ENCODE peak calls at places on chromosomes 11 and 22, in six cellular contexts. One of them, this sample, is unnamed.

GRCh38 chr11:67436459-67437081 is 912 bp downstream of the PTPRCAP start:
- DNase-seq in K562: peak
- DNase-seq in SK-N-SH: no peak
- DNase-seq in GM12878: peak
- DNase-seq in HCT116: no peak
- DNase-seq in HepG2: no peak
- DNase-seq in this sample: no peak

GRCh38 chr11:103609117-103610066 is 427.0 kb upstream of the DDI1 start:
- DNase-seq in K562: no peak
- DNase-seq in SK-N-SH: no peak
- DNase-seq in GM12878: no peak
- DNase-seq in HCT116: peak
- DNase-seq in HepG2: no peak
- DNase-seq in this sample: no peak

GRCh38 chr11:128424271-128424709 is 163.1 kb downstream of the ETS1 start:
- DNase-seq in K562: no peak
- DNase-seq in SK-N-SH: no peak
- DNase-seq in GM12878: no peak
- DNase-seq in HCT116: no peak
- DNase-seq in HepG2: no peak
- DNase-seq in this sample: no peak

GRCh38 chr11:15038963-15039362 is 34.4 kb upstream of the CALCB start:
- DNase-seq in K562: no peak
- DNase-seq in SK-N-SH: peak
- DNase-seq in GM12878: no peak
- DNase-seq in HCT116: peak
- DNase-seq in HepG2: no peak
- DNase-seq in this sample: no peak

GRCh38 chr11:7473702-7474101 is 11.6 kb upstream of the OLFML1 start:
- DNase-seq in K562: no peak
- DNase-seq in SK-N-SH: no peak
- DNase-seq in GM12878: peak
- DNase-seq in HCT116: no peak
- DNase-seq in HepG2: no peak
- DNase-seq in this sample: no peak

GRCh38 chr22:23529166-23530103 is 50.7 kb downstream of the IGLL1 start:
- DNase-seq in K562: no peak
- DNase-seq in SK-N-SH: no peak
- DNase-seq in GM12878: no peak
- DNase-seq in HCT116: no peak
- DNase-seq in HepG2: no peak
- DNase-seq in this sample: no peak

GRCh38 chr11:86196924-86197323 is 47.6 kb upstream of the EED start:
- DNase-seq in K562: no peak
- DNase-seq in SK-N-SH: no peak
- DNase-seq in GM12878: no peak
- DNase-seq in HCT116: no peak
- DNase-seq in HepG2: no peak
- DNase-seq in this sample: no peak

GRCh38 chr22:41596776-41597634 is 7.4 kb upstream of the PMM1 start:
- DNase-seq in K562: peak
- DNase-seq in SK-N-SH: peak
- DNase-seq in GM12878: no peak
- DNase-seq in HCT116: no peak
- DNase-seq in HepG2: peak
- DNase-seq in this sample: no peak

GRCh38 chr11:61266602-61267001 is 25.6 kb downstream of the PGA5 start:
- DNase-seq in K562: peak
- DNase-seq in SK-N-SH: no peak
- DNase-seq in GM12878: no peak
- DNase-seq in HCT116: no peak
- DNase-seq in HepG2: no peak
- DNase-seq in this sample: no peak

GRCh38 chr11:61752117-61752924 is at the start of gene MYRF:
- DNase-seq in K562: peak
- DNase-seq in SK-N-SH: peak
- DNase-seq in GM12878: no peak
- DNase-seq in HCT116: no peak
- DNase-seq in HepG2: no peak
- DNase-seq in this sample: no peak

GRCh38 chr11:13338437-13339069 is 61.0 kb downstream of the BMAL1 start:
- DNase-seq in K562: peak
- DNase-seq in SK-N-SH: no peak
- DNase-seq in GM12878: no peak
- DNase-seq in HCT116: no peak
- DNase-seq in HepG2: no peak
- DNase-seq in this sample: peak

GRCh38 chr11:20154381-20154780 is 5.9 kb downstream of the DBX1 start:
- DNase-seq in K562: no peak
- DNase-seq in SK-N-SH: no peak
- DNase-seq in GM12878: no peak
- DNase-seq in HCT116: no peak
- DNase-seq in HepG2: no peak
- DNase-seq in this sample: no peak

GRCh38 chr11:101508370-101508769 is 75.4 kb downstream of the TRPC6 start:
- DNase-seq in K562: no peak
- DNase-seq in SK-N-SH: no peak
- DNase-seq in GM12878: no peak
- DNase-seq in HCT116: no peak
- DNase-seq in HepG2: no peak
- DNase-seq in this sample: no peak

GRCh38 chr11:123116486-123116885 is 54.5 kb upstream of the HSPA8 start:
- DNase-seq in K562: no peak
- DNase-seq in SK-N-SH: no peak
- DNase-seq in GM12878: no peak
- DNase-seq in HCT116: no peak
- DNase-seq in HepG2: no peak
- DNase-seq in this sample: no peak

GRCh38 chr22:33569547-33569946 is 350.7 kb downstream of the LARGE1 start:
- DNase-seq in K562: no peak
- DNase-seq in SK-N-SH: no peak
- DNase-seq in GM12878: no peak
- DNase-seq in HCT116: no peak
- DNase-seq in HepG2: no peak
- DNase-seq in this sample: no peak

GRCh38 chr22:33918676-33919590 is 1.3 kb downstream of the LARGE1 start:
- DNase-seq in K562: no peak
- DNase-seq in SK-N-SH: no peak
- DNase-seq in GM12878: no peak
- DNase-seq in HCT116: no peak
- DNase-seq in HepG2: peak
- DNase-seq in this sample: no peak

GRCh38 chr11:117366183-117366582 is 38.5 kb downstream of the CEP164 start:
- DNase-seq in K562: no peak
- DNase-seq in SK-N-SH: no peak
- DNase-seq in GM12878: no peak
- DNase-seq in HCT116: no peak
- DNase-seq in HepG2: no peak
- DNase-seq in this sample: no peak
- TF ChIP-seq REST in K562: no peak
- TF ChIP-seq REST in SK-N-SH: no peak
- TF ChIP-seq REST in GM12878: no peak
- TF ChIP-seq REST in HCT116: no peak
- TF ChIP-seq REST in HepG2: no peak
- TF ChIP-seq REST in this sample: no peak

GRCh38 chr11:353315-353857 is 15.9 kb upstream of the B4GALNT4 start:
- DNase-seq in K562: peak
- DNase-seq in SK-N-SH: no peak
- DNase-seq in GM12878: no peak
- DNase-seq in HCT116: no peak
- DNase-seq in HepG2: peak
- DNase-seq in this sample: no peak

GRCh38 chr11:350723-351255 is 18.5 kb upstream of the B4GALNT4 start:
- DNase-seq in K562: peak
- DNase-seq in SK-N-SH: no peak
- DNase-seq in GM12878: peak
- DNase-seq in HCT116: no peak
- DNase-seq in HepG2: no peak
- DNase-seq in this sample: no peak

GRCh38 chr11:355581-356458 is 13.5 kb upstream of the B4GALNT4 start:
- DNase-seq in K562: peak
- DNase-seq in SK-N-SH: peak
- DNase-seq in GM12878: peak
- DNase-seq in HCT116: peak
- DNase-seq in HepG2: peak
- DNase-seq in this sample: peak

GRCh38 chr11:351411-351810 is 17.9 kb upstream of the B4GALNT4 start:
- DNase-seq in K562: no peak
- DNase-seq in SK-N-SH: no peak
- DNase-seq in GM12878: no peak
- DNase-seq in HCT116: no peak
- DNase-seq in HepG2: no peak
- DNase-seq in this sample: no peak

GRCh38 chr11:352456-353180 is 16.7 kb upstream of the B4GALNT4 start:
- DNase-seq in K562: no peak
- DNase-seq in SK-N-SH: no peak
- DNase-seq in GM12878: no peak
- DNase-seq in HCT116: no peak
- DNase-seq in HepG2: no peak
- DNase-seq in this sample: no peak
- H3K27ac ChIP-seq in K562: peak
- H3K27ac ChIP-seq in SK-N-SH: peak
- H3K27ac ChIP-seq in GM12878: peak
- H3K27ac ChIP-seq in HCT116: no peak
- H3K27ac ChIP-seq in HepG2: peak
- H3K27ac ChIP-seq in this sample: peak

GRCh38 chr11:16781821-16782220 is 43.4 kb downstream of the C11orf58 start:
- DNase-seq in K562: no peak
- DNase-seq in SK-N-SH: no peak
- DNase-seq in GM12878: no peak
- DNase-seq in HCT116: no peak
- DNase-seq in HepG2: no peak
- DNase-seq in this sample: no peak

GRCh38 chr11:16783321-16783801 is 44.9 kb downstream of the C11orf58 start:
- DNase-seq in K562: no peak
- DNase-seq in SK-N-SH: no peak
- DNase-seq in GM12878: no peak
- DNase-seq in HCT116: no peak
- DNase-seq in HepG2: no peak
- DNase-seq in this sample: no peak

GRCh38 chr11:16780698-16781550 is 42.5 kb downstream of the C11orf58 start:
- DNase-seq in K562: no peak
- DNase-seq in SK-N-SH: no peak
- DNase-seq in GM12878: no peak
- DNase-seq in HCT116: no peak
- DNase-seq in HepG2: no peak
- DNase-seq in this sample: no peak

GRCh38 chr11:16784097-16784496 is 45.6 kb downstream of the C11orf58 start:
- DNase-seq in K562: no peak
- DNase-seq in SK-N-SH: no peak
- DNase-seq in GM12878: no peak
- DNase-seq in HCT116: no peak
- DNase-seq in HepG2: no peak
- DNase-seq in this sample: no peak

GRCh38 chr11:16782226-16782919 is 43.9 kb downstream of the C11orf58 start:
- DNase-seq in K562: no peak
- DNase-seq in SK-N-SH: no peak
- DNase-seq in GM12878: no peak
- DNase-seq in HCT116: no peak
- DNase-seq in HepG2: no peak
- DNase-seq in this sample: no peak
- TF ChIP-seq SIN3A in K562: no peak
- TF ChIP-seq SIN3A in SK-N-SH: no peak
- TF ChIP-seq SIN3A in GM12878: no peak
- TF ChIP-seq SIN3A in HCT116: no peak
- TF ChIP-seq SIN3A in HepG2: no peak
- TF ChIP-seq SIN3A in this sample: no peak

GRCh38 chr11:63762662-63763505 is 5.7 kb downstream of the ZFTA start:
- DNase-seq in K562: no peak
- DNase-seq in SK-N-SH: peak
- DNase-seq in GM12878: no peak
- DNase-seq in HCT116: no peak
- DNase-seq in HepG2: no peak
- DNase-seq in this sample: no peak

GRCh38 chr11:63763506-63764200 is 4.9 kb downstream of the ZFTA start:
- DNase-seq in K562: no peak
- DNase-seq in SK-N-SH: peak
- DNase-seq in GM12878: no peak
- DNase-seq in HCT116: no peak
- DNase-seq in HepG2: no peak
- DNase-seq in this sample: no peak

GRCh38 chr11:63760487-63761079 is 8.0 kb downstream of the ZFTA start:
- DNase-seq in K562: no peak
- DNase-seq in SK-N-SH: no peak
- DNase-seq in GM12878: no peak
- DNase-seq in HCT116: no peak
- DNase-seq in HepG2: no peak
- DNase-seq in this sample: no peak

GRCh38 chr11:63761870-63762661 is 6.5 kb downstream of the ZFTA start:
- DNase-seq in K562: no peak
- DNase-seq in SK-N-SH: peak
- DNase-seq in GM12878: no peak
- DNase-seq in HCT116: no peak
- DNase-seq in HepG2: no peak
- DNase-seq in this sample: no peak

DNA sequence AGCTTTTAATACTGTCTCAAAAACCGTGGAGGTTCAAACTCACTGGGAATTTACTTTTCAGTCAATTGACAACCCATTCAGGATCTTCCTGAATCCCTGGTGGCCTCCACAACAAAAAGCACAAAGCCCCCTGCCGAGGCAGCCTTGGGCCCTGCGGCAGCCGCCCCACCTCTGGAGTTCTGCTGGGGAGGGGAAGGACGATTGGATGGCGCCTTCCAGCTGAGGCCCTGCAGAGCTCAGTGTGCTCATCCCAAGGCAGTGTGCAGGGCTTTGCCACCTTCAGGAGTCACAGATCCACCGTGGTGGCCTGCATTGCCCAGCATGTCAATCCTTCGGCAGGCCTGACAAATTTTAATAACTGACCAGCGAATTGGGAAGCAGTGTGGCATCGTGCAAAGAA is 7.4 kb downstream of the ZFTA start:
- DNase-seq in K562: no peak
- DNase-seq in SK-N-SH: no peak
- DNase-seq in GM12878: no peak
- DNase-seq in HCT116: no peak
- DNase-seq in HepG2: no peak
- DNase-seq in this sample: no peak
- TF ChIP-seq REST in K562: no peak
- TF ChIP-seq REST in SK-N-SH: no peak
- TF ChIP-seq REST in GM12878: no peak
- TF ChIP-seq REST in HCT116: no peak
- TF ChIP-seq REST in HepG2: no peak
- TF ChIP-seq REST in this sample: no peak

DNA sequence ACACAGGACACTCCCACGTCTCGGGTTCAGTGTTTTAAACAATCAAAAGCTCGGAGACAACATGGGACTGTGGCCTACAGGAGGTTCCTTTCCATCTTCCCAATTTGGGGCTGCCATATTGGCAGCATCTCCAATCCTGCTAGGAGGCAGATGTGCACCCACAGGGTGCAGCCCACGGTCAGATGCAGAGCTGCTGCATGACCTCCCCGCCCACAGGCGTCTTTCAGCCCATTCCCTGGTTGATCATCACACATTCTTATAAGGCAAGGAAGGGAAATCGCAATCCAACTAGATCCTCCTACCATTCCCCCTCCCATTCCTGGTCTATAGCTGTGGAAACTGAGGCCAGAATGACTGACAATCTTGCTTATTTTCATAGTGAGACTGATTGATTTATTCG is 121.4 kb downstream of the MICAL3 start:
- DNase-seq in K562: no peak
- DNase-seq in SK-N-SH: no peak
- DNase-seq in GM12878: no peak
- DNase-seq in HCT116: no peak
- DNase-seq in HepG2: no peak
- DNase-seq in this sample: no peak
- H3K27ac ChIP-seq in K562: no peak
- H3K27ac ChIP-seq in SK-N-SH: no peak
- H3K27ac ChIP-seq in GM12878: no peak
- H3K27ac ChIP-seq in HCT116: no peak
- H3K27ac ChIP-seq in HepG2: no peak
- H3K27ac ChIP-seq in this sample: no peak